ENCODE peak calls at places on chromosome 17, in nine cellular contexts. One of them, this sample, is unnamed.

GRCh38 chr17:29622337-29623282 is at the start of gene CORO6:
- DNase-seq in activated T-helper 1 cell treated with anti-CD3 and anti-CD28 coated beads, Interleukin-2, amount 50 U/mL, for 16 hours: peak; percentile 44
- DNase-seq in suprapubic skin: peak; percentile 70
- DNase-seq in stimulated activated CD4-positive, alpha-beta T cell treated with anti-CD3 and anti-CD28 coated beads, Interleukin-12 subunit alpha, Interleukin-12 subunit beta, amount 100 ng/mL, for 24 hours: peak; percentile 46
- DNase-seq in choroid plexus epithelial cell: peak; percentile 43
- DNase-seq in lung: no peak
- DNase-seq in NCI-H2081 treated with DMSO at 0.1 percent for 48 hours: no peak
- DNase-seq in type B pancreatic cell: peak; percentile 79
- DNase-seq in left ventricle myocardium inferior: peak; percentile 70
- DNase-seq in this sample: peak; percentile 64

GRCh38 chr17:77564278-77564920 is 394.1 kb upstream of the TNRC6C start:
- DNase-seq in activated T-helper 1 cell treated with anti-CD3 and anti-CD28 coated beads, Interleukin-2, amount 50 U/mL, for 16 hours: no peak
- DNase-seq in suprapubic skin: no peak
- DNase-seq in stimulated activated CD4-positive, alpha-beta T cell treated with anti-CD3 and anti-CD28 coated beads, Interleukin-12 subunit alpha, Interleukin-12 subunit beta, amount 100 ng/mL, for 24 hours: no peak
- DNase-seq in choroid plexus epithelial cell: no peak
- DNase-seq in lung: no peak
- DNase-seq in NCI-H2081 treated with DMSO at 0.1 percent for 48 hours: no peak
- DNase-seq in type B pancreatic cell: no peak
- DNase-seq in left ventricle myocardium inferior: no peak
- DNase-seq in this sample: no peak

GRCh38 chr17:74454197-74455024 is 12.0 kb upstream of the CD300A start:
- DNase-seq in activated T-helper 1 cell treated with anti-CD3 and anti-CD28 coated beads, Interleukin-2, amount 50 U/mL, for 16 hours: no peak
- DNase-seq in suprapubic skin: peak; percentile 91
- DNase-seq in stimulated activated CD4-positive, alpha-beta T cell treated with anti-CD3 and anti-CD28 coated beads, Interleukin-12 subunit alpha, Interleukin-12 subunit beta, amount 100 ng/mL, for 24 hours: peak; percentile 43
- DNase-seq in choroid plexus epithelial cell: no peak
- DNase-seq in lung: no peak
- DNase-seq in NCI-H2081 treated with DMSO at 0.1 percent for 48 hours: no peak
- DNase-seq in type B pancreatic cell: peak; percentile 92
- DNase-seq in left ventricle myocardium inferior: peak; percentile 95
- DNase-seq in this sample: peak; percentile 88

GRCh38 chr17:14330492-14330920 is 29.6 kb downstream of the HS3ST3B1 start:
- DNase-seq in activated T-helper 1 cell treated with anti-CD3 and anti-CD28 coated beads, Interleukin-2, amount 50 U/mL, for 16 hours: no peak
- DNase-seq in suprapubic skin: no peak
- DNase-seq in stimulated activated CD4-positive, alpha-beta T cell treated with anti-CD3 and anti-CD28 coated beads, Interleukin-12 subunit alpha, Interleukin-12 subunit beta, amount 100 ng/mL, for 24 hours: no peak
- DNase-seq in choroid plexus epithelial cell: peak; percentile 82
- DNase-seq in lung: peak; percentile 36
- DNase-seq in NCI-H2081 treated with DMSO at 0.1 percent for 48 hours: no peak
- DNase-seq in type B pancreatic cell: no peak
- DNase-seq in left ventricle myocardium inferior: no peak
- DNase-seq in this sample: no peak

GRCh38 chr17:80376531-80376930 is 38.4 kb upstream of the ENDOV start:
- DNase-seq in activated T-helper 1 cell treated with anti-CD3 and anti-CD28 coated beads, Interleukin-2, amount 50 U/mL, for 16 hours: no peak
- DNase-seq in suprapubic skin: no peak
- DNase-seq in stimulated activated CD4-positive, alpha-beta T cell treated with anti-CD3 and anti-CD28 coated beads, Interleukin-12 subunit alpha, Interleukin-12 subunit beta, amount 100 ng/mL, for 24 hours: no peak
- DNase-seq in choroid plexus epithelial cell: no peak
- DNase-seq in lung: no peak
- DNase-seq in NCI-H2081 treated with DMSO at 0.1 percent for 48 hours: no peak
- DNase-seq in type B pancreatic cell: no peak
- DNase-seq in left ventricle myocardium inferior: no peak
- DNase-seq in this sample: no peak

GRCh38 chr17:41544497-41544896 is 16.4 kb upstream of the KRT19 start:
- DNase-seq in activated T-helper 1 cell treated with anti-CD3 and anti-CD28 coated beads, Interleukin-2, amount 50 U/mL, for 16 hours: no peak
- DNase-seq in suprapubic skin: no peak
- DNase-seq in stimulated activated CD4-positive, alpha-beta T cell treated with anti-CD3 and anti-CD28 coated beads, Interleukin-12 subunit alpha, Interleukin-12 subunit beta, amount 100 ng/mL, for 24 hours: no peak
- DNase-seq in choroid plexus epithelial cell: no peak
- DNase-seq in lung: no peak
- DNase-seq in NCI-H2081 treated with DMSO at 0.1 percent for 48 hours: no peak
- DNase-seq in type B pancreatic cell: no peak
- DNase-seq in left ventricle myocardium inferior: no peak
- DNase-seq in this sample: no peak

GRCh38 chr17:34393401-34393800 is 30.4 kb upstream of the CCL1 start:
- DNase-seq in activated T-helper 1 cell treated with anti-CD3 and anti-CD28 coated beads, Interleukin-2, amount 50 U/mL, for 16 hours: no peak
- DNase-seq in suprapubic skin: no peak
- DNase-seq in stimulated activated CD4-positive, alpha-beta T cell treated with anti-CD3 and anti-CD28 coated beads, Interleukin-12 subunit alpha, Interleukin-12 subunit beta, amount 100 ng/mL, for 24 hours: no peak
- DNase-seq in choroid plexus epithelial cell: no peak
- DNase-seq in lung: no peak
- DNase-seq in NCI-H2081 treated with DMSO at 0.1 percent for 48 hours: no peak
- DNase-seq in type B pancreatic cell: no peak
- DNase-seq in left ventricle myocardium inferior: no peak
- DNase-seq in this sample: no peak

GRCh38 chr17:66508896-66509843 is 206.8 kb downstream of the PRKCA start:
- DNase-seq in activated T-helper 1 cell treated with anti-CD3 and anti-CD28 coated beads, Interleukin-2, amount 50 U/mL, for 16 hours: peak; percentile 33
- DNase-seq in suprapubic skin: no peak
- DNase-seq in stimulated activated CD4-positive, alpha-beta T cell treated with anti-CD3 and anti-CD28 coated beads, Interleukin-12 subunit alpha, Interleukin-12 subunit beta, amount 100 ng/mL, for 24 hours: peak; percentile 29
- DNase-seq in choroid plexus epithelial cell: peak; percentile 79
- DNase-seq in lung: peak; percentile 64
- DNase-seq in NCI-H2081 treated with DMSO at 0.1 percent for 48 hours: no peak
- DNase-seq in type B pancreatic cell: no peak
- DNase-seq in left ventricle myocardium inferior: no peak
- DNase-seq in this sample: peak; percentile 59

GRCh38 chr17:67289174-67289876 is 44.3 kb upstream of the HELZ start:
- DNase-seq in activated T-helper 1 cell treated with anti-CD3 and anti-CD28 coated beads, Interleukin-2, amount 50 U/mL, for 16 hours: no peak
- DNase-seq in suprapubic skin: peak; percentile 70
- DNase-seq in stimulated activated CD4-positive, alpha-beta T cell treated with anti-CD3 and anti-CD28 coated beads, Interleukin-12 subunit alpha, Interleukin-12 subunit beta, amount 100 ng/mL, for 24 hours: no peak
- DNase-seq in choroid plexus epithelial cell: peak; percentile 82
- DNase-seq in lung: peak; percentile 66
- DNase-seq in NCI-H2081 treated with DMSO at 0.1 percent for 48 hours: no peak
- DNase-seq in type B pancreatic cell: no peak
- DNase-seq in left ventricle myocardium inferior: peak; percentile 90
- DNase-seq in this sample: no peak

GRCh38 chr17:71313866-71314265 is 807.0 kb upstream of the SOX9 start:
- DNase-seq in activated T-helper 1 cell treated with anti-CD3 and anti-CD28 coated beads, Interleukin-2, amount 50 U/mL, for 16 hours: no peak
- DNase-seq in suprapubic skin: no peak
- DNase-seq in stimulated activated CD4-positive, alpha-beta T cell treated with anti-CD3 and anti-CD28 coated beads, Interleukin-12 subunit alpha, Interleukin-12 subunit beta, amount 100 ng/mL, for 24 hours: no peak
- DNase-seq in choroid plexus epithelial cell: no peak
- DNase-seq in lung: no peak
- DNase-seq in NCI-H2081 treated with DMSO at 0.1 percent for 48 hours: no peak
- DNase-seq in type B pancreatic cell: no peak
- DNase-seq in left ventricle myocardium inferior: no peak
- DNase-seq in this sample: no peak

GRCh38 chr17:42571435-42572225 is 4.7 kb downstream of the MLX start:
- DNase-seq in activated T-helper 1 cell treated with anti-CD3 and anti-CD28 coated beads, Interleukin-2, amount 50 U/mL, for 16 hours: no peak
- DNase-seq in suprapubic skin: no peak
- DNase-seq in stimulated activated CD4-positive, alpha-beta T cell treated with anti-CD3 and anti-CD28 coated beads, Interleukin-12 subunit alpha, Interleukin-12 subunit beta, amount 100 ng/mL, for 24 hours: no peak
- DNase-seq in choroid plexus epithelial cell: no peak
- DNase-seq in lung: peak; percentile 70
- DNase-seq in NCI-H2081 treated with DMSO at 0.1 percent for 48 hours: no peak
- DNase-seq in type B pancreatic cell: no peak
- DNase-seq in left ventricle myocardium inferior: no peak
- DNase-seq in this sample: no peak

GRCh38 chr17:47621293-47622178 is 28.2 kb upstream of the KPNB1 start:
- DNase-seq in activated T-helper 1 cell treated with anti-CD3 and anti-CD28 coated beads, Interleukin-2, amount 50 U/mL, for 16 hours: no peak
- DNase-seq in suprapubic skin: no peak
- DNase-seq in stimulated activated CD4-positive, alpha-beta T cell treated with anti-CD3 and anti-CD28 coated beads, Interleukin-12 subunit alpha, Interleukin-12 subunit beta, amount 100 ng/mL, for 24 hours: no peak
- DNase-seq in choroid plexus epithelial cell: peak; percentile 97
- DNase-seq in lung: no peak
- DNase-seq in NCI-H2081 treated with DMSO at 0.1 percent for 48 hours: no peak
- DNase-seq in type B pancreatic cell: no peak
- DNase-seq in left ventricle myocardium inferior: no peak
- DNase-seq in this sample: peak; percentile 11

GRCh38 chr17:36133629-36134259 is 30.1 kb downstream of the CCL4 start:
- DNase-seq in activated T-helper 1 cell treated with anti-CD3 and anti-CD28 coated beads, Interleukin-2, amount 50 U/mL, for 16 hours: no peak
- DNase-seq in suprapubic skin: no peak
- DNase-seq in stimulated activated CD4-positive, alpha-beta T cell treated with anti-CD3 and anti-CD28 coated beads, Interleukin-12 subunit alpha, Interleukin-12 subunit beta, amount 100 ng/mL, for 24 hours: no peak
- DNase-seq in choroid plexus epithelial cell: peak; percentile 58
- DNase-seq in lung: no peak
- DNase-seq in NCI-H2081 treated with DMSO at 0.1 percent for 48 hours: no peak
- DNase-seq in type B pancreatic cell: no peak
- DNase-seq in left ventricle myocardium inferior: no peak
- DNase-seq in this sample: no peak

GRCh38 chr17:13154403-13154802 is 136.6 kb upstream of the ELAC2 start:
- DNase-seq in activated T-helper 1 cell treated with anti-CD3 and anti-CD28 coated beads, Interleukin-2, amount 50 U/mL, for 16 hours: no peak
- DNase-seq in suprapubic skin: no peak
- DNase-seq in stimulated activated CD4-positive, alpha-beta T cell treated with anti-CD3 and anti-CD28 coated beads, Interleukin-12 subunit alpha, Interleukin-12 subunit beta, amount 100 ng/mL, for 24 hours: no peak
- DNase-seq in choroid plexus epithelial cell: no peak
- DNase-seq in lung: no peak
- DNase-seq in NCI-H2081 treated with DMSO at 0.1 percent for 48 hours: no peak
- DNase-seq in type B pancreatic cell: no peak
- DNase-seq in left ventricle myocardium inferior: no peak
- DNase-seq in this sample: no peak

GRCh38 chr17:78873519-78874340 is 29.3 kb downstream of the CEP295NL start:
- DNase-seq in activated T-helper 1 cell treated with anti-CD3 and anti-CD28 coated beads, Interleukin-2, amount 50 U/mL, for 16 hours: no peak
- DNase-seq in suprapubic skin: no peak
- DNase-seq in stimulated activated CD4-positive, alpha-beta T cell treated with anti-CD3 and anti-CD28 coated beads, Interleukin-12 subunit alpha, Interleukin-12 subunit beta, amount 100 ng/mL, for 24 hours: no peak
- DNase-seq in choroid plexus epithelial cell: peak; percentile 56
- DNase-seq in lung: no peak
- DNase-seq in NCI-H2081 treated with DMSO at 0.1 percent for 48 hours: peak; percentile 78
- DNase-seq in type B pancreatic cell: no peak
- DNase-seq in left ventricle myocardium inferior: peak; percentile 57
- DNase-seq in this sample: no peak

GRCh38 chr17:81008140-81008539 is 16.5 kb downstream of the CHMP6 start:
- DNase-seq in activated T-helper 1 cell treated with anti-CD3 and anti-CD28 coated beads, Interleukin-2, amount 50 U/mL, for 16 hours: no peak
- DNase-seq in suprapubic skin: no peak
- DNase-seq in stimulated activated CD4-positive, alpha-beta T cell treated with anti-CD3 and anti-CD28 coated beads, Interleukin-12 subunit alpha, Interleukin-12 subunit beta, amount 100 ng/mL, for 24 hours: no peak
- DNase-seq in choroid plexus epithelial cell: no peak
- DNase-seq in lung: no peak
- DNase-seq in NCI-H2081 treated with DMSO at 0.1 percent for 48 hours: no peak
- DNase-seq in type B pancreatic cell: no peak
- DNase-seq in left ventricle myocardium inferior: no peak
- DNase-seq in this sample: no peak

GRCh38 chr17:10927712-10928111 is 89.8 kb upstream of the PIRT start:
- DNase-seq in activated T-helper 1 cell treated with anti-CD3 and anti-CD28 coated beads, Interleukin-2, amount 50 U/mL, for 16 hours: no peak
- DNase-seq in suprapubic skin: no peak
- DNase-seq in stimulated activated CD4-positive, alpha-beta T cell treated with anti-CD3 and anti-CD28 coated beads, Interleukin-12 subunit alpha, Interleukin-12 subunit beta, amount 100 ng/mL, for 24 hours: no peak
- DNase-seq in choroid plexus epithelial cell: no peak
- DNase-seq in lung: no peak
- DNase-seq in NCI-H2081 treated with DMSO at 0.1 percent for 48 hours: no peak
- DNase-seq in type B pancreatic cell: no peak
- DNase-seq in left ventricle myocardium inferior: no peak
- DNase-seq in this sample: no peak

GRCh38 chr17:8421571-8421970 is 14.1 kb upstream of the NDEL1 start:
- DNase-seq in activated T-helper 1 cell treated with anti-CD3 and anti-CD28 coated beads, Interleukin-2, amount 50 U/mL, for 16 hours: no peak
- DNase-seq in suprapubic skin: no peak
- DNase-seq in stimulated activated CD4-positive, alpha-beta T cell treated with anti-CD3 and anti-CD28 coated beads, Interleukin-12 subunit alpha, Interleukin-12 subunit beta, amount 100 ng/mL, for 24 hours: no peak
- DNase-seq in choroid plexus epithelial cell: no peak
- DNase-seq in lung: no peak
- DNase-seq in NCI-H2081 treated with DMSO at 0.1 percent for 48 hours: no peak
- DNase-seq in type B pancreatic cell: no peak
- DNase-seq in left ventricle myocardium inferior: no peak
- DNase-seq in this sample: no peak

GRCh38 chr17:61251939-61252865 is 147.4 kb upstream of the TBX2 start:
- DNase-seq in activated T-helper 1 cell treated with anti-CD3 and anti-CD28 coated beads, Interleukin-2, amount 50 U/mL, for 16 hours: no peak
- DNase-seq in suprapubic skin: peak; percentile 87
- DNase-seq in stimulated activated CD4-positive, alpha-beta T cell treated with anti-CD3 and anti-CD28 coated beads, Interleukin-12 subunit alpha, Interleukin-12 subunit beta, amount 100 ng/mL, for 24 hours: no peak
- DNase-seq in choroid plexus epithelial cell: peak; percentile 100
- DNase-seq in lung: peak; percentile 92
- DNase-seq in NCI-H2081 treated with DMSO at 0.1 percent for 48 hours: no peak
- DNase-seq in type B pancreatic cell: no peak
- DNase-seq in left ventricle myocardium inferior: peak; percentile 91
- DNase-seq in this sample: peak; percentile 95

GRCh38 chr17:2710075-2710803 is 1.3 kb downstream of the CLUH start:
- DNase-seq in activated T-helper 1 cell treated with anti-CD3 and anti-CD28 coated beads, Interleukin-2, amount 50 U/mL, for 16 hours: no peak
- DNase-seq in suprapubic skin: peak; percentile 68
- DNase-seq in stimulated activated CD4-positive, alpha-beta T cell treated with anti-CD3 and anti-CD28 coated beads, Interleukin-12 subunit alpha, Interleukin-12 subunit beta, amount 100 ng/mL, for 24 hours: no peak
- DNase-seq in choroid plexus epithelial cell: no peak
- DNase-seq in lung: no peak
- DNase-seq in NCI-H2081 treated with DMSO at 0.1 percent for 48 hours: no peak
- DNase-seq in type B pancreatic cell: no peak
- DNase-seq in left ventricle myocardium inferior: no peak
- DNase-seq in this sample: peak; percentile 37

GRCh38 chr17:78299052-78299451 is 60.8 kb downstream of the SOCS3 start:
- DNase-seq in activated T-helper 1 cell treated with anti-CD3 and anti-CD28 coated beads, Interleukin-2, amount 50 U/mL, for 16 hours: no peak
- DNase-seq in suprapubic skin: no peak
- DNase-seq in stimulated activated CD4-positive, alpha-beta T cell treated with anti-CD3 and anti-CD28 coated beads, Interleukin-12 subunit alpha, Interleukin-12 subunit beta, amount 100 ng/mL, for 24 hours: no peak
- DNase-seq in choroid plexus epithelial cell: no peak
- DNase-seq in lung: no peak
- DNase-seq in NCI-H2081 treated with DMSO at 0.1 percent for 48 hours: no peak
- DNase-seq in type B pancreatic cell: no peak
- DNase-seq in left ventricle myocardium inferior: no peak
- DNase-seq in this sample: no peak

GRCh38 chr17:40605301-40605700 is 40.0 kb upstream of the CCR7 start:
- DNase-seq in activated T-helper 1 cell treated with anti-CD3 and anti-CD28 coated beads, Interleukin-2, amount 50 U/mL, for 16 hours: peak; percentile 61
- DNase-seq in suprapubic skin: no peak
- DNase-seq in stimulated activated CD4-positive, alpha-beta T cell treated with anti-CD3 and anti-CD28 coated beads, Interleukin-12 subunit alpha, Interleukin-12 subunit beta, amount 100 ng/mL, for 24 hours: peak; percentile 56
- DNase-seq in choroid plexus epithelial cell: no peak
- DNase-seq in lung: no peak
- DNase-seq in NCI-H2081 treated with DMSO at 0.1 percent for 48 hours: no peak
- DNase-seq in type B pancreatic cell: no peak
- DNase-seq in left ventricle myocardium inferior: no peak
- DNase-seq in this sample: no peak

GRCh38 chr17:1977583-1978395 is 47.3 kb downstream of the RTN4RL1 start:
- DNase-seq in activated T-helper 1 cell treated with anti-CD3 and anti-CD28 coated beads, Interleukin-2, amount 50 U/mL, for 16 hours: no peak
- DNase-seq in suprapubic skin: no peak
- DNase-seq in stimulated activated CD4-positive, alpha-beta T cell treated with anti-CD3 and anti-CD28 coated beads, Interleukin-12 subunit alpha, Interleukin-12 subunit beta, amount 100 ng/mL, for 24 hours: no peak
- DNase-seq in choroid plexus epithelial cell: no peak
- DNase-seq in lung: no peak
- DNase-seq in NCI-H2081 treated with DMSO at 0.1 percent for 48 hours: no peak
- DNase-seq in type B pancreatic cell: no peak
- DNase-seq in left ventricle myocardium inferior: no peak
- DNase-seq in this sample: no peak

GRCh38 chr17:76265624-76266243 is 586 bp downstream of the UBALD2 start:
- DNase-seq in activated T-helper 1 cell treated with anti-CD3 and anti-CD28 coated beads, Interleukin-2, amount 50 U/mL, for 16 hours: peak; percentile 47
- DNase-seq in suprapubic skin: peak; percentile 81
- DNase-seq in stimulated activated CD4-positive, alpha-beta T cell treated with anti-CD3 and anti-CD28 coated beads, Interleukin-12 subunit alpha, Interleukin-12 subunit beta, amount 100 ng/mL, for 24 hours: no peak
- DNase-seq in choroid plexus epithelial cell: peak; percentile 52
- DNase-seq in lung: peak; percentile 67
- DNase-seq in NCI-H2081 treated with DMSO at 0.1 percent for 48 hours: no peak
- DNase-seq in type B pancreatic cell: no peak
- DNase-seq in left ventricle myocardium inferior: peak; percentile 70
- DNase-seq in this sample: peak; percentile 63

GRCh38 chr17:59046192-59046591 is 60.5 kb downstream of the TRIM37 start:
- DNase-seq in activated T-helper 1 cell treated with anti-CD3 and anti-CD28 coated beads, Interleukin-2, amount 50 U/mL, for 16 hours: no peak
- DNase-seq in suprapubic skin: no peak
- DNase-seq in stimulated activated CD4-positive, alpha-beta T cell treated with anti-CD3 and anti-CD28 coated beads, Interleukin-12 subunit alpha, Interleukin-12 subunit beta, amount 100 ng/mL, for 24 hours: no peak
- DNase-seq in choroid plexus epithelial cell: peak; percentile 31
- DNase-seq in lung: no peak
- DNase-seq in NCI-H2081 treated with DMSO at 0.1 percent for 48 hours: no peak
- DNase-seq in type B pancreatic cell: no peak
- DNase-seq in left ventricle myocardium inferior: no peak
- DNase-seq in this sample: no peak

GRCh38 chr17:79720705-79721295 is 9.9 kb upstream of the ENPP7 start:
- DNase-seq in activated T-helper 1 cell treated with anti-CD3 and anti-CD28 coated beads, Interleukin-2, amount 50 U/mL, for 16 hours: no peak
- DNase-seq in suprapubic skin: no peak
- DNase-seq in stimulated activated CD4-positive, alpha-beta T cell treated with anti-CD3 and anti-CD28 coated beads, Interleukin-12 subunit alpha, Interleukin-12 subunit beta, amount 100 ng/mL, for 24 hours: no peak
- DNase-seq in choroid plexus epithelial cell: no peak
- DNase-seq in lung: no peak
- DNase-seq in NCI-H2081 treated with DMSO at 0.1 percent for 48 hours: no peak
- DNase-seq in type B pancreatic cell: no peak
- DNase-seq in left ventricle myocardium inferior: no peak
- DNase-seq in this sample: no peak